ENCODE peak calls at places on chromosomes 11 and 22, in four cellular contexts. L is neural progenitor cell, Q is PC-3, A is H9. T is an unnamed sample.

GRCh38 chr11:96200243-96200642 is 142.8 kb downstream of the MAML2 start:
- DNase-seq in L (no peak), Q (peak; percentile 51), A (no peak), T (no peak)

GRCh38 chr11:62844154-62844553 is 4.8 kb upstream of the WDR74 start:
- DNase-seq in L (no peak), Q (no peak), A (no peak), T (no peak)

GRCh38 chr11:112380464-112380863 is 119.8 kb upstream of the PLET1 start:
- DNase-seq in L (no peak), Q (no peak), A (no peak), T (no peak)

GRCh38 chr11:76209956-76210885 is 3.9 kb upstream of the WNT11 start:
- DNase-seq in L (peak; percentile 81), Q (peak; percentile 49), A (no peak), T (no peak)

GRCh38 chr11:112005422-112006094 is 19.6 kb upstream of the DLAT start:
- DNase-seq in L (no peak), Q (no peak), A (no peak), T (no peak)

GRCh38 chr11:105589346-105589745 is 20.5 kb upstream of the GRIA4 start:
- DNase-seq in L (no peak), Q (peak; percentile 60), A (no peak), T (no peak)

GRCh38 chr11:12900496-12900895 is 108.6 kb upstream of the RASSF10 start:
- DNase-seq in L (no peak), Q (peak; percentile 89), A (no peak), T (peak; percentile 40)

GRCh38 chr11:128610765-128611617 is 23.6 kb upstream of the ETS1 start:
- DNase-seq in L (no peak), Q (no peak), A (no peak), T (no peak)

GRCh38 chr11:12822623-12823022 is 148.4 kb downstream of the TEAD1 start:
- DNase-seq in L (no peak), Q (no peak), A (no peak), T (no peak)

GRCh38 chr11:73566422-73566821 is 31.5 kb downstream of the FAM168A start:
- DNase-seq in L (no peak), Q (no peak), A (no peak), T (no peak)

GRCh38 chr11:108483163-108483562 is 15.0 kb downstream of the POGLUT3 start:
- DNase-seq in L (no peak), Q (peak; percentile 58), A (no peak), T (no peak)

GRCh38 chr22:20268350-20269012 is 363 bp upstream of the RTN4R start:
- DNase-seq in L (peak; percentile 93), Q (peak; percentile 59), A (peak; percentile 60), T (peak; percentile 8)
- H2AFZ ChIP-seq in L (peak overlapping the region; percentile 90), Q (peak overlapping the region; percentile 61), A (no peak overlapping the region), T (no peak overlapping the region)

DNA sequence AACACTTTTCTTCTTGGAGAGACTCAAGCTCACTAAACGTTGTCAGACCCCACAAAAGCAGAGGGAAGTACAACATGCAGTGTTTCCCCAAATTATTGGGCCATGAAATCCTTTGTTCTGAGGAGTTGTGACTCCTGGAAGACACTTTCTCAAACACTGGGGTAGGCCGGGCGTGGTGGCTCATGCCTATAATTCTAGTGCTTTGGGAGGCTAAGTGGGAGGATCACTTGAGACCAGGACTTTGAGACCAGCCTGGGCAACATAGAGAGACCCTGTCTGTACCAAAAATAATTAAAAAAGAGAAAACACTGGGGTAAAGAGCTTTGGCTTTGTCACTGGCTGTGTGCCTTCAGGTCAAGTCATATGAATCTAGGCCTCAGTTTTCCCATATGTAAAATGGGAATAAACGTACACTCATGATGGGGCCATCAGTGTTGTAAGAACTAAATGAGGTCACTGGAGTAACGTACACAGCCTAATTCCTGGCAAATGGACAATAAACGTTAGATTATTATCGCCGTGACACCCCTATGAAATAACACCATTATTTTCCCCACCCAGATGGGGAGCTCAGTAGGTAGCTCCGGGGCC is 92.0 kb downstream of the RRM1 start:
- DNase-seq in L (no peak), Q (no peak), A (no peak), T (no peak)
- H2AFZ ChIP-seq in L (peak overlapping the region; percentile 97), Q (peak overlapping the region; percentile 97), A (no peak overlapping the region), T (no peak overlapping the region)

GRCh38 chr11:23897453-23898289 is 599.2 kb upstream of the LUZP2 start:
- DNase-seq in L (no peak), Q (peak; percentile 1), A (no peak), T (no peak)
- H2AFZ ChIP-seq in L (no peak overlapping the region), Q (no peak overlapping the region), A (no peak overlapping the region), T (no peak overlapping the region)

GRCh38 chr11:123103326-123103980 is 41.5 kb upstream of the HSPA8 start:
- DNase-seq in L (peak; percentile 62), Q (peak; percentile 87), A (no peak), T (peak; percentile 18)
- H2AFZ ChIP-seq in L (no peak overlapping the region), Q (no peak overlapping the region), A (no peak overlapping the region), T (no peak overlapping the region)

GRCh38 chr11:64776875-64777274 is 1.5 kb downstream of the SF1 start:
- DNase-seq in L (no peak), Q (no peak), A (no peak), T (no peak)

GRCh38 chr11:64778473-64779298 is at the start of gene SF1:
- DNase-seq in L (peak; percentile 100), Q (peak; percentile 100), A (peak; percentile 99), T (peak; percentile 100)

GRCh38 chr11:64776425-64776824 is 1.9 kb downstream of the SF1 start:
- DNase-seq in L (no peak), Q (no peak), A (no peak), T (no peak)

GRCh38 chr11:64778223-64778472 is 194 bp downstream of the SF1 start:
- DNase-seq in L (no peak), Q (no peak), A (no peak), T (no peak)

DNA sequence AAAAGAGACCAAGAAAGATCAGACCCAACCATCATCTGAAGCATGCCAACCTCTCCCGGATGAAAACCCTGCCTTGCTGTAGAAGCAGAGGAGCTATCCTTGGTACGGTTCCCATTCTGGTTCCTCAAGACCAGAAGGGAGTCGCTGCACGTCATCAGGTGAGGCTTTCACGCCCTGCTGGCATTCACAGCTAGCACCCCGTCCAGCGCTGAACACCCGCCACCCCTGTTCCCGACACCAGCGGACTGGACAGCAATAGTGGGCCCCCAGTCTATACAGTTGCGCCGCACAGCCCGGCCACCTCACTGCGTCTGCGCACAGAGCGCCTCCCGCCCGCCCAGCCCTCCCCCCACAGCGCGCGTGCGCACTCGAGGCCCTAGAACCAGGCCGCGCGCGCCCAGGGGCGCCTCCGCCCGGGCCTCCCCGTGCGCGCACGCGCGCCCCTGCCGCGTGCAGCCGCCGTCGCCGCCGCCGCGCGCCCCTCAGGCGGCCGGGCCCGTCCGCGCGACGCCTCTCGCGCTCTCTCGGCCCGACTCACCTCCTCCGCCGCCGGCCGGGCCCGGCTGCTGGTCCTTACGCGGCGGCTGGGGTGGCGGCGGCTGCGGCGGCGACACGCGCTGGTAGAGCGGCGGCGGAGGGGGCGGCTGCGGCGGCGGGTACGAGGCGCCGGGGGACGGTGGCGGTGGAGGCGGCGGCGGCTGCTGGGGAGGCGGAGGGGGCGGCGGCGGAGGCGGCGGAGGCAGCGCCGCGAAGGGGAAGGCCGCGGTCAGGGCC is 706 bp downstream of the SF1 start:
- DNase-seq in L (peak; percentile 94), Q (peak; percentile 85), A (peak; percentile 72), T (peak; percentile 58)
- H2AFZ ChIP-seq in L (no peak overlapping the region), Q (no peak overlapping the region), A (no peak overlapping the region), T (no peak overlapping the region)

GRCh38 chr11:103926990-103927389 is 109.5 kb upstream of the DDI1 start:
- DNase-seq in L (peak; percentile 74), Q (no peak), A (no peak), T (no peak)
- H2AFZ ChIP-seq in L (no peak overlapping the region), Q (no peak overlapping the region), A (no peak overlapping the region), T (no peak overlapping the region)

GRCh38 chr22:32994046-32994827 is 63.9 kb downstream of the SYN3 start:
- DNase-seq in L (peak; percentile 64), Q (no peak), A (no peak), T (no peak)
- H2AFZ ChIP-seq in L (peak overlapping the region; percentile 11), Q (no peak overlapping the region), A (no peak overlapping the region), T (no peak overlapping the region)

GRCh38 chr11:27795955-27796861 is 96.0 kb upstream of the BDNF start:
- DNase-seq in L (peak; percentile 87), Q (no peak), A (peak; percentile 47), T (no peak)
- H2AFZ ChIP-seq in L (no peak overlapping the region), Q (no peak overlapping the region), A (no peak overlapping the region), T (no peak overlapping the region)

GRCh38 chr11:3165916-3166267 is 782 bp upstream of the OSBPL5 start:
- DNase-seq in L (no peak), Q (no peak), A (no peak), T (no peak)
- H2AFZ ChIP-seq in L (no peak overlapping the region), Q (peak overlapping the region; percentile 83), A (no peak overlapping the region), T (no peak overlapping the region)

GRCh38 chr11:66218846-66219620 is 49.4 kb upstream of the RAB1B start:
- DNase-seq in L (no peak), Q (no peak), A (peak; percentile 10), T (no peak)

GRCh38 chr11:66220566-66220935 is 47.9 kb upstream of the RAB1B start:
- DNase-seq in L (no peak), Q (no peak), A (no peak), T (no peak)

GRCh38 chr11:66221726-66222236 is 46.7 kb upstream of the RAB1B start:
- DNase-seq in L (no peak), Q (peak; percentile 19), A (peak; percentile 23), T (no peak)

GRCh38 chr11:66221012-66221411 is 47.4 kb upstream of the RAB1B start:
- DNase-seq in L (no peak), Q (no peak), A (peak; percentile 15), T (no peak)

DNA sequence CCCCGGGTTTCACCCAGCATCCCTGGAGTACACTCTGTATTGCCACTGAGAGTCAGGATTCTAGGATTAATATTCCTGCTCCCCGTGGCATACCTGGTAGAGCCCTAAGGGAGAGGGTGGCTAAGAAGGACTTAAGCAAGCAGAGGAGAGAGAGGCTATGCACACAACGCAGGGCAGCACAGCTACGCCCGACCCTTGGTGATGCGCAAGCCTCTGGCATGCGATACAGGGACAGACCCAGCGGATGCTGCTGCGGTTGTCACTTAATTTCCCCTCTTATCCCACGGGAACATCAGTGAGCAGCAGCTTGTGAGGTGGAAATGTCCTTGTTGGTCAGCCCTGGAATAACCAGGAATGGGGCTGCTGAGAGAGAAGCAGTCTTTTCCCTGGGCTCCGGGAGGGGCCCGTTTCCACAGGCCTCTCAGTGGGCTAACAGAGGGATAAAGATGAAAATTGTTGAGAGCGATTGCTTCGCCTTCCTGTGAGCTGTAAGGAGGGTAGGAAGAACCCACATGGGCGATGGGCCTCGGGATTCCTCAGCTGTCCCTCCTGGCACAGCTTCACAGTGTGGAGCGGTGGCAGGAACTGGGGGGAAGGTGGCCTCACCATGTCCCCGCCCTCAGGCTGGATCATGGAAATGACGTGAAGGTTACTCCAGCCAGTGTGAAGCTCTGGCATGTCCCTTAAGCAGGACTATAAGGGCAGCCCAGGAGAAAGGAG is 48.4 kb upstream of the RAB1B start:
- DNase-seq in L (no peak), Q (no peak), A (peak; percentile 12), T (no peak)
- H2AFZ ChIP-seq in L (no peak overlapping the region), Q (no peak overlapping the region), A (no peak overlapping the region), T (no peak overlapping the region)

T was measured in HepG2.